ENCODE peak calls at places on chromosomes 1 and 21, in eight cellular contexts. P is left lung, S is neural progenitor cell, E is cardiac muscle cell, H is right lobe of liver, U is suprapubic skin, V is GM23338, Y is pancreas. Q is an unnamed sample.

GRCh38 chr1:151008244-151009205 is at the start of gene PRUNE1:
- DNase-seq in P (peak; percentile 99), S (peak; percentile 98), E (peak; percentile 98), H (peak; percentile 98), U (peak; percentile 99), V (peak; percentile 98), Y (peak; percentile 96), Q (peak; percentile 84)

GRCh38 chr1:2132222-2133038 is 62.1 kb downstream of the FAAP20 start:
- DNase-seq in P (peak; percentile 71), S (peak; percentile 79), E (peak; percentile 67), H (no peak), U (peak; percentile 82), V (peak; percentile 85), Y (peak; percentile 17), Q (no peak)

GRCh38 chr1:20496241-20496661 is 10.2 kb upstream of the CAMK2N1 start:
- DNase-seq in P (no peak), S (no peak), E (peak; percentile 29), H (no peak), U (no peak), V (no peak), Y (no peak), Q (no peak)

GRCh38 chr21:35045539-35046222 is 3.4 kb downstream of the RUNX1 start:
- DNase-seq in P (no peak), S (no peak), E (no peak), H (no peak), U (no peak), V (no peak), Y (no peak), Q (no peak)

GRCh38 chr1:180144659-180145357 is 9.9 kb upstream of the QSOX1 start:
- DNase-seq in P (no peak), S (no peak), E (no peak), H (no peak), U (no peak), V (no peak), Y (no peak), Q (no peak)

GRCh38 chr21:37208056-37208705 is 59.0 kb downstream of the VPS26C start:
- DNase-seq in P (peak; percentile 93), S (no peak), E (no peak), H (no peak), U (no peak), V (no peak), Y (peak; percentile 40), Q (peak; percentile 51)

GRCh38 chr1:45356186-45356585 is 15.9 kb upstream of the MUTYH start:
- DNase-seq in P (no peak), S (no peak), E (no peak), H (no peak), U (no peak), V (no peak), Y (no peak), Q (no peak)

GRCh38 chr1:43947061-43947889 is 525 bp downstream of the IPO13 start:
- DNase-seq in P (no peak), S (no peak), E (no peak), H (no peak), U (no peak), V (no peak), Y (peak; percentile 58), Q (no peak)

GRCh38 chr1:92538413-92539061 is 51.8 kb upstream of the GFI1 start:
- DNase-seq in P (no peak), S (no peak), E (no peak), H (no peak), U (no peak), V (no peak), Y (no peak), Q (no peak)

GRCh38 chr1:108082741-108083562 is 117.2 kb downstream of the SLC25A24 start:
- DNase-seq in P (no peak), S (peak; percentile 15), E (no peak), H (no peak), U (no peak), V (peak; percentile 18), Y (no peak), Q (no peak)

GRCh38 chr1:48807599-48808260 is 31.0 kb upstream of the BEND5 start:
- DNase-seq in P (no peak), S (peak; percentile 13), E (peak; percentile 51), H (no peak), U (no peak), V (no peak), Y (no peak), Q (no peak)

GRCh38 chr1:46067652-46068051 is 64.8 kb downstream of the PIK3R3 start:
- DNase-seq in P (no peak), S (no peak), E (no peak), H (no peak), U (no peak), V (no peak), Y (no peak), Q (no peak)

DNA sequence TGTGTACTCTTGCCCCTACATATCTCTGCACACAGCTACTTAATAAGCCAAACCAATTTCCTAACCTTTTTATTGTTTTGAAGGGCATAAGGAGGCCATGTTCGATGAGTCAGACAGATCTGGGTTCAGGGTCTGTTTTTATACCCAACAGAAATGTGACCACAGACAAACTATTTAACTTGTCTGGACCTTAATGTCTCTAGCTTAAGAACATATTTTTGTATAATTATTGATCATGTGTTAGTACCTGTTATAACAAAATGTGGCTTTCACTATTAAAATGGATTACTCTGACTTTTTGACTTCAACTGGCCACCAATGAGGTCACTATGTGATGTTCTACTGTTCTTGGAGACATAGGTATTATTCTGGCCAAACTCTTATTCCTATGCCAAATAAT is 507.8 kb upstream of the USP24 start:
- DNase-seq in P (no peak), S (no peak), E (no peak), H (no peak), U (no peak), V (no peak), Y (no peak), Q (no peak)
- H3K4me1 ChIP-seq in P (peaks cover 17% of the 10 kb centered on the region), S (peaks cover 19% of the 10 kb centered on the region), E (no peaks in the 10 kb centered on the region), H (no peaks in the 10 kb centered on the region), U (peaks cover 12% of the 10 kb centered on the region), V (peaks cover 27% of the 10 kb centered on the region), Y (no peaks in the 10 kb centered on the region), Q (peaks cover 11% of the 10 kb centered on the region)

GRCh38 chr1:94182191-94182590 is 55.2 kb downstream of the ARHGAP29 start:
- DNase-seq in P (no peak), S (no peak), E (no peak), H (no peak), U (no peak), V (no peak), Y (no peak), Q (no peak)
- H3K36me3 ChIP-seq in P (no peaks in the 10 kb centered on the region), S (no peaks in the 10 kb centered on the region), E (no peaks in the 10 kb centered on the region), H (peaks cover 63% of the 10 kb centered on the region), U (peaks cover 35% of the 10 kb centered on the region), V (no peaks in the 10 kb centered on the region), Y (peaks cover 20% of the 10 kb centered on the region), Q (peaks cover 16% of the 10 kb centered on the region)

GRCh38 chr1:235734335-235734734 is 84.8 kb upstream of the GNG4 start:
- DNase-seq in P (no peak), S (no peak), E (no peak), H (no peak), U (no peak), V (no peak), Y (no peak), Q (no peak)
- TF ChIP-seq CTCF in P (no peak), S (no peak), E (no peak), H (no peak), U (no peak), V (no peak), Y (no peak), Q (no peak)

DNA sequence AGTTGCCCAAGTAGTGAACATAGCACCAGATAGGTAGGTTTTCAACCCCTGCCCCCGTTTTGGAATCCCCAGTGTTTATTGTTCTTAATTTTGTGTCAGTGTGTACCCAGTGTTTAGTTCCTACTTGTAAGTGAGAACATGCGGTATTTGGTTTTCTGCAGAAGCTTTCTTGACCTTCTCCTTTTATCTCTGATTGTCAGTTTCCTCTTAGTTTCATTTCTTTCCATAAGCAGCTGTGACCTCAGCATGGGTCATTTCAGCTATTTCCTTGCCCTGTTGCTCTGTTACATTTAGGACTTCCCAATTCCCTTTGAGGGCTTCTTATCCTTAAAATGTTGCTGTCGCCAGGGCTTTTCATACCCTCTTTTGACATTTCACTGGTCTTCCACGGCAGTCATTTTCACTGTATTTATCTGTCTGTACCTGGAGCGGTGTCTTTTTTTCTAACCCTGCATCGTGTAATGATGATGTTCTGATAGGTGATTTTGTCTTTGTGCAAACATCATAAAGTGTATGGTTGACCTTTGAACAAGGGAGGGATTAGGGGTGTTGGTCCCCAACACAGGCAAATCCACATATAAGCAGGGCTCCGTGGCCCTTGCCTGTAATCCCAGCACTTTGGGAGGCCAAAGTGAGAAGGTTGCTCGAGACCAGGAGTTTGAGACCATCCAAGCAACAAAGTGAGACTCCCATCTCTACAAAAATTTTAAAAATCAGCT is 15.0 kb downstream of the ITSN1 start:
- DNase-seq in P (no peak), S (no peak), E (peak; percentile 55), H (no peak), U (no peak), V (no peak), Y (no peak), Q (no peak)
- H3K4me1 ChIP-seq in P (peaks cover 4% of the 10 kb centered on the region), S (peaks cover 5% of the 10 kb centered on the region), E (peaks cover 35% of the 10 kb centered on the region), H (no peaks in the 10 kb centered on the region), U (peaks cover 41% of the 10 kb centered on the region), V (peaks cover 13% of the 10 kb centered on the region), Y (no peaks in the 10 kb centered on the region), Q (peaks cover 34% of the 10 kb centered on the region)

DNA sequence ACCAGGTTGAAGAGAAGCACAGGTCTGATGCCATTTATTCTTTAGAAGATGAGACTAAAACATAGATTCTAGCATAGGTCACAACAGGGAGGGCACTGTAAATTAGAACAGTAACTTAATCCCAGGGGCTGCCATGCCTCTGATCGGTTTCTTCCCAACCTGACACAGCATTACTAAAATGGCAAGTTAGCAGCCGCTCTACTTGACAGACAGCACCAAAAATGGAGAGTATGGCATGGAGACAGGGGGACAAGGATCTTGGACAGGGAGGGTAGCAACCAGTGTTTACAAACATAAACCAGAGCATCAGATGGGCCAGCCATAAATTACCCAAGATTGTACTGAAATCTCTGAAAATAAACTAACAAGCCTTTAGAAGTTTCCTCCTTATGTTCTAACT is 5.9 kb downstream of the DUSP10 start:
- DNase-seq in P (no peak), S (no peak), E (no peak), H (no peak), U (no peak), V (no peak), Y (no peak), Q (no peak)
- H3K36me3 ChIP-seq in P (no peaks in the 10 kb centered on the region), S (no peaks in the 10 kb centered on the region), E (no peaks in the 10 kb centered on the region), H (peaks cover 17% of the 10 kb centered on the region), U (peaks cover 3% of the 10 kb centered on the region), V (no peaks in the 10 kb centered on the region), Y (peaks cover 5% of the 10 kb centered on the region), Q (no peaks in the 10 kb centered on the region)

DNA sequence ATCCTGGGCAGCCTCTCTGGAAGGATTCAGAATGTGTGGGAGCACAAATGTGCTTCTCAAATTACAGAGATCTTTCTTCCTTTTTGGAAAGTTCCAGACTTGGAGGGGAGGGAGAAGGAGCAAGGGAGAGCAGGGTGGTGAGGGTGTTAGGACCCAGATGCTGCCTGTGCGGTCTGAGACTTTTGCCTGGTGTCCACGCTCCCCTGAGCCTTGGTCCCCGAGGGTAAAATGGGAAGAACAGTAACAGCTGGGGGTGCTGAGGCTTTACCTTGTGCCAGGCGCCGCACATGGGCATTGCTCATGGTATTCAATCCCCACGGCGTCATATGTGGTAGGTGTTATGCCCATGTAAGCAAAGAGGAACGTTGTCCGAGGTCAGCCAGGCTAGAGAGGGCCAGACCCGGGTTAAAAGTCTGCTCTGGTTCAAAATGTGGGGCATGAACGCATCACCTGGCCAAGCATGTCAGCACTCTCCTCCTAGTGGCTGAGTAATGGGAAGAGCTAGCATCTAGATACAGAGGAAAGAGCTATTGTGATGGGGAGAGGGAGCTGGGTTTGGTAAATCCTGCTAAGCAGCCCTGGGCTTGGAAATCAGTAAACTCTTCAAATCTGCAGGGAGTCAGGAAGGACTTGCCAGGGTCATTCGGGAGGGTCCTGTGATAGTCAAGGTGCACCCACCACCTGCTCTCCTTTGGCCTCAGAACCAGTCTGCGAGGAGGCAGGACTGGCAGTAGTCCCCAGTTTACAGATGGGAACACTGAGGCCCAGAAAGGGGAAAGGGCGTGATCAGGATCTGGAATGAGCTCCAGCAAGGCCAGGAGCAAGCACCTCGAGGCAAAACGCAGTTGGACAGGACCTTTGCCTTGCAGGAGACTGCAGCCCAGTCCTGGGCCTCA is 4.5 kb upstream of the RUNX3 start:
- DNase-seq in P (no peak), S (no peak), E (no peak), H (no peak), U (no peak), V (peak; percentile 64), Y (no peak), Q (no peak)
- TF ChIP-seq CTCF in P (no peak), S (no peak), E (no peak), H (no peak), U (no peak), V (no peak), Y (no peak), Q (no peak)